ENCODE peak calls at places on chromosomes 2 and 18, in five cellular contexts. One of them, this sample, is unnamed.

GRCh38 chr2:120227111-120227991 is 4.2 kb upstream of the TMEM185B start:
- DNase-seq in hepatocyte: no peak
- DNase-seq in fibroblast of villous mesenchyme: no peak
- DNase-seq in HuH-7: no peak
- DNase-seq in Kasumi-1: no peak
- DNase-seq in this sample: no peak

GRCh38 chr2:136110528-136110927 is 7.4 kb downstream of the CXCR4 start:
- DNase-seq in hepatocyte: no peak
- DNase-seq in fibroblast of villous mesenchyme: no peak
- DNase-seq in HuH-7: no peak
- DNase-seq in Kasumi-1: no peak
- DNase-seq in this sample: no peak

GRCh38 chr18:80170395-80171094 is 61.5 kb downstream of the ADNP2 start:
- DNase-seq in hepatocyte: no peak
- DNase-seq in fibroblast of villous mesenchyme: no peak
- DNase-seq in HuH-7: no peak
- DNase-seq in Kasumi-1: no peak
- DNase-seq in this sample: no peak

GRCh38 chr2:31008571-31009114 is 129.6 kb downstream of the GALNT14 start:
- DNase-seq in hepatocyte: no peak
- DNase-seq in fibroblast of villous mesenchyme: no peak
- DNase-seq in HuH-7: no peak
- DNase-seq in Kasumi-1: no peak
- DNase-seq in this sample: no peak

GRCh38 chr18:42341423-42341822 is 386.4 kb downstream of the PIK3C3 start:
- DNase-seq in hepatocyte: no peak
- DNase-seq in fibroblast of villous mesenchyme: no peak
- DNase-seq in HuH-7: no peak
- DNase-seq in Kasumi-1: no peak
- DNase-seq in this sample: no peak

GRCh38 chr2:127105656-127106456 is 1.1 kb downstream of the BIN1 start:
- DNase-seq in hepatocyte: peak; percentile 76
- DNase-seq in fibroblast of villous mesenchyme: peak; percentile 73
- DNase-seq in HuH-7: peak; percentile 63
- DNase-seq in Kasumi-1: no peak
- DNase-seq in this sample: peak; percentile 75

GRCh38 chr2:66426250-66427064 is 8.5 kb upstream of the MEIS1 start:
- DNase-seq in hepatocyte: no peak
- DNase-seq in fibroblast of villous mesenchyme: no peak
- DNase-seq in HuH-7: no peak
- DNase-seq in Kasumi-1: no peak
- DNase-seq in this sample: no peak

GRCh38 chr2:11213090-11213638 is 57.9 kb downstream of the SLC66A3 start:
- DNase-seq in hepatocyte: no peak
- DNase-seq in fibroblast of villous mesenchyme: peak; percentile 51
- DNase-seq in HuH-7: no peak
- DNase-seq in Kasumi-1: no peak
- DNase-seq in this sample: no peak

GRCh38 chr2:128605931-128606330 is 287.3 kb upstream of the HS6ST1 start:
- DNase-seq in hepatocyte: no peak
- DNase-seq in fibroblast of villous mesenchyme: no peak
- DNase-seq in HuH-7: no peak
- DNase-seq in Kasumi-1: no peak
- DNase-seq in this sample: no peak

GRCh38 chr2:8505311-8505920 is 176.4 kb upstream of the ID2 start:
- DNase-seq in hepatocyte: no peak
- DNase-seq in fibroblast of villous mesenchyme: no peak
- DNase-seq in HuH-7: no peak
- DNase-seq in Kasumi-1: no peak
- DNase-seq in this sample: no peak

GRCh38 chr2:121151311-121152109 is 133.5 kb downstream of the TFCP2L1 start:
- DNase-seq in hepatocyte: peak; percentile 44
- DNase-seq in fibroblast of villous mesenchyme: no peak
- DNase-seq in HuH-7: no peak
- DNase-seq in Kasumi-1: no peak
- DNase-seq in this sample: no peak

GRCh38 chr18:24187049-24187448 is 48.2 kb downstream of the CABYR start:
- DNase-seq in hepatocyte: no peak
- DNase-seq in fibroblast of villous mesenchyme: no peak
- DNase-seq in HuH-7: no peak
- DNase-seq in Kasumi-1: peak; percentile 21
- DNase-seq in this sample: no peak

This sample was measured in mesenchymal stem cell.